ENCODE peak calls at places on chromosomes 11 and 22, in five cellular contexts. One of them, this sample, is unnamed.

GRCh38 chr11:75292943-75293342 is 52.4 kb downstream of the TPBGL start:
- DNase-seq in A549: no peak
- DNase-seq in pancreas: no peak
- DNase-seq in stimulated activated CD8-positive, alpha-beta memory T cell treated with anti-CD3 and anti-CD28 coated beads, Interleukin-4, amount 100 ng/mL, for 1 hour: no peak
- DNase-seq in nephron progenitor cell: no peak
- DNase-seq in this sample: no peak

GRCh38 chr11:62755086-62755615 is 1.2 kb upstream of the ZBTB3 start:
- DNase-seq in A549: no peak
- DNase-seq in pancreas: no peak
- DNase-seq in stimulated activated CD8-positive, alpha-beta memory T cell treated with anti-CD3 and anti-CD28 coated beads, Interleukin-4, amount 100 ng/mL, for 1 hour: no peak
- DNase-seq in nephron progenitor cell: no peak
- DNase-seq in this sample: no peak

GRCh38 chr11:75796091-75796435 is 18.9 kb upstream of the UVRAG start:
- DNase-seq in A549: no peak
- DNase-seq in pancreas: no peak
- DNase-seq in stimulated activated CD8-positive, alpha-beta memory T cell treated with anti-CD3 and anti-CD28 coated beads, Interleukin-4, amount 100 ng/mL, for 1 hour: no peak
- DNase-seq in nephron progenitor cell: no peak
- DNase-seq in this sample: no peak

GRCh38 chr11:1928038-1928890 is 8.8 kb downstream of the TNNT3 start:
- DNase-seq in A549: no peak
- DNase-seq in pancreas: peak
- DNase-seq in stimulated activated CD8-positive, alpha-beta memory T cell treated with anti-CD3 and anti-CD28 coated beads, Interleukin-4, amount 100 ng/mL, for 1 hour: no peak
- DNase-seq in nephron progenitor cell: no peak
- DNase-seq in this sample: no peak

GRCh38 chr22:20524004-20524481 is 16.6 kb downstream of the MED15 start:
- DNase-seq in A549: no peak
- DNase-seq in pancreas: no peak
- DNase-seq in stimulated activated CD8-positive, alpha-beta memory T cell treated with anti-CD3 and anti-CD28 coated beads, Interleukin-4, amount 100 ng/mL, for 1 hour: no peak
- DNase-seq in nephron progenitor cell: no peak
- DNase-seq in this sample: no peak

GRCh38 chr22:45830531-45831245 is 146.3 kb downstream of the WNT7B start:
- DNase-seq in A549: no peak
- DNase-seq in pancreas: no peak
- DNase-seq in stimulated activated CD8-positive, alpha-beta memory T cell treated with anti-CD3 and anti-CD28 coated beads, Interleukin-4, amount 100 ng/mL, for 1 hour: no peak
- DNase-seq in nephron progenitor cell: no peak
- DNase-seq in this sample: no peak

GRCh38 chr22:47094861-47095330 is 332.4 kb downstream of the TBC1D22A start:
- DNase-seq in A549: no peak
- DNase-seq in pancreas: no peak
- DNase-seq in stimulated activated CD8-positive, alpha-beta memory T cell treated with anti-CD3 and anti-CD28 coated beads, Interleukin-4, amount 100 ng/mL, for 1 hour: no peak
- DNase-seq in nephron progenitor cell: no peak
- DNase-seq in this sample: no peak

GRCh38 chr11:10931761-10932700 is 74.2 kb upstream of the ZBED5 start:
- DNase-seq in A549: no peak
- DNase-seq in pancreas: no peak
- DNase-seq in stimulated activated CD8-positive, alpha-beta memory T cell treated with anti-CD3 and anti-CD28 coated beads, Interleukin-4, amount 100 ng/mL, for 1 hour: no peak
- DNase-seq in nephron progenitor cell: peak
- DNase-seq in this sample: no peak

GRCh38 chr22:50553310-50553709 is 7.6 kb downstream of the KLHDC7B start:
- DNase-seq in A549: no peak
- DNase-seq in pancreas: no peak
- DNase-seq in stimulated activated CD8-positive, alpha-beta memory T cell treated with anti-CD3 and anti-CD28 coated beads, Interleukin-4, amount 100 ng/mL, for 1 hour: no peak
- DNase-seq in nephron progenitor cell: no peak
- DNase-seq in this sample: no peak

GRCh38 chr11:122259149-122259821 is 143.3 kb upstream of the BLID start:
- DNase-seq in A549: no peak
- DNase-seq in pancreas: no peak
- DNase-seq in stimulated activated CD8-positive, alpha-beta memory T cell treated with anti-CD3 and anti-CD28 coated beads, Interleukin-4, amount 100 ng/mL, for 1 hour: no peak
- DNase-seq in nephron progenitor cell: no peak
- DNase-seq in this sample: no peak

GRCh38 chr22:28029201-28029948 is 110.3 kb upstream of the PITPNB start:
- DNase-seq in A549: no peak
- DNase-seq in pancreas: peak
- DNase-seq in stimulated activated CD8-positive, alpha-beta memory T cell treated with anti-CD3 and anti-CD28 coated beads, Interleukin-4, amount 100 ng/mL, for 1 hour: no peak
- DNase-seq in nephron progenitor cell: peak
- DNase-seq in this sample: peak

GRCh38 chr22:44727709-44728108 is 24.7 kb upstream of the ARHGAP8 start:
- DNase-seq in A549: no peak
- DNase-seq in pancreas: no peak
- DNase-seq in stimulated activated CD8-positive, alpha-beta memory T cell treated with anti-CD3 and anti-CD28 coated beads, Interleukin-4, amount 100 ng/mL, for 1 hour: no peak
- DNase-seq in nephron progenitor cell: no peak
- DNase-seq in this sample: no peak

GRCh38 chr11:10328314-10329090 is 23.6 kb downstream of the ADM start:
- DNase-seq in A549: no peak
- DNase-seq in pancreas: no peak
- DNase-seq in stimulated activated CD8-positive, alpha-beta memory T cell treated with anti-CD3 and anti-CD28 coated beads, Interleukin-4, amount 100 ng/mL, for 1 hour: no peak
- DNase-seq in nephron progenitor cell: no peak
- DNase-seq in this sample: no peak

GRCh38 chr11:47324520-47324919 is 28.0 kb downstream of the MYBPC3 start:
- DNase-seq in A549: no peak
- DNase-seq in pancreas: no peak
- DNase-seq in stimulated activated CD8-positive, alpha-beta memory T cell treated with anti-CD3 and anti-CD28 coated beads, Interleukin-4, amount 100 ng/mL, for 1 hour: no peak
- DNase-seq in nephron progenitor cell: no peak
- DNase-seq in this sample: no peak

GRCh38 chr11:67066333-67066709 is 9.7 kb downstream of the RHOD start:
- DNase-seq in A549: no peak
- DNase-seq in pancreas: no peak
- DNase-seq in stimulated activated CD8-positive, alpha-beta memory T cell treated with anti-CD3 and anti-CD28 coated beads, Interleukin-4, amount 100 ng/mL, for 1 hour: no peak
- DNase-seq in nephron progenitor cell: no peak
- DNase-seq in this sample: no peak

GRCh38 chr11:14538926-14539554 is 18.9 kb upstream of the PSMA1 start:
- DNase-seq in A549: no peak
- DNase-seq in pancreas: no peak
- DNase-seq in stimulated activated CD8-positive, alpha-beta memory T cell treated with anti-CD3 and anti-CD28 coated beads, Interleukin-4, amount 100 ng/mL, for 1 hour: no peak
- DNase-seq in nephron progenitor cell: no peak
- DNase-seq in this sample: no peak

GRCh38 chr22:20434264-20434751 is 3.3 kb downstream of the SCARF2 start:
- DNase-seq in A549: no peak
- DNase-seq in pancreas: no peak
- DNase-seq in stimulated activated CD8-positive, alpha-beta memory T cell treated with anti-CD3 and anti-CD28 coated beads, Interleukin-4, amount 100 ng/mL, for 1 hour: no peak
- DNase-seq in nephron progenitor cell: no peak
- DNase-seq in this sample: no peak

GRCh38 chr11:90223248-90223585 is 368 bp upstream of the CHORDC1 start:
- DNase-seq in A549: no peak
- DNase-seq in pancreas: no peak
- DNase-seq in stimulated activated CD8-positive, alpha-beta memory T cell treated with anti-CD3 and anti-CD28 coated beads, Interleukin-4, amount 100 ng/mL, for 1 hour: no peak
- DNase-seq in nephron progenitor cell: no peak
- DNase-seq in this sample: no peak

GRCh38 chr22:49867303-49868250 is 13.9 kb downstream of the ZBED4 start:
- DNase-seq in A549: no peak
- DNase-seq in pancreas: no peak
- DNase-seq in stimulated activated CD8-positive, alpha-beta memory T cell treated with anti-CD3 and anti-CD28 coated beads, Interleukin-4, amount 100 ng/mL, for 1 hour: no peak
- DNase-seq in nephron progenitor cell: no peak
- DNase-seq in this sample: no peak

GRCh38 chr11:62472063-62472884 is 53.4 kb downstream of the SCGB1A1 start:
- DNase-seq in A549: peak
- DNase-seq in pancreas: no peak
- DNase-seq in stimulated activated CD8-positive, alpha-beta memory T cell treated with anti-CD3 and anti-CD28 coated beads, Interleukin-4, amount 100 ng/mL, for 1 hour: no peak
- DNase-seq in nephron progenitor cell: no peak
- DNase-seq in this sample: no peak

GRCh38 chr11:12212821-12213185 is 102.4 kb downstream of the MICAL2 start:
- DNase-seq in A549: no peak
- DNase-seq in pancreas: no peak
- DNase-seq in stimulated activated CD8-positive, alpha-beta memory T cell treated with anti-CD3 and anti-CD28 coated beads, Interleukin-4, amount 100 ng/mL, for 1 hour: no peak
- DNase-seq in nephron progenitor cell: no peak
- DNase-seq in this sample: no peak

GRCh38 chr11:64626637-64627036 is 35.6 kb downstream of the SLC22A12 start:
- DNase-seq in A549: no peak
- DNase-seq in pancreas: no peak
- DNase-seq in stimulated activated CD8-positive, alpha-beta memory T cell treated with anti-CD3 and anti-CD28 coated beads, Interleukin-4, amount 100 ng/mL, for 1 hour: no peak
- DNase-seq in nephron progenitor cell: no peak
- DNase-seq in this sample: no peak

GRCh38 chr11:6298605-6299004 is 21.7 kb downstream of the CAVIN3 start:
- DNase-seq in A549: peak
- DNase-seq in pancreas: peak
- DNase-seq in stimulated activated CD8-positive, alpha-beta memory T cell treated with anti-CD3 and anti-CD28 coated beads, Interleukin-4, amount 100 ng/mL, for 1 hour: no peak
- DNase-seq in nephron progenitor cell: peak
- DNase-seq in this sample: peak

GRCh38 chr11:34411786-34412185 is 26.9 kb upstream of the CAT start:
- DNase-seq in A549: no peak
- DNase-seq in pancreas: no peak
- DNase-seq in stimulated activated CD8-positive, alpha-beta memory T cell treated with anti-CD3 and anti-CD28 coated beads, Interleukin-4, amount 100 ng/mL, for 1 hour: no peak
- DNase-seq in nephron progenitor cell: no peak
- DNase-seq in this sample: no peak

GRCh38 chr22:19477321-19478085 is 1.5 kb downstream of the UFD1 start:
- DNase-seq in A549: no peak
- DNase-seq in pancreas: no peak
- DNase-seq in stimulated activated CD8-positive, alpha-beta memory T cell treated with anti-CD3 and anti-CD28 coated beads, Interleukin-4, amount 100 ng/mL, for 1 hour: no peak
- DNase-seq in nephron progenitor cell: no peak
- DNase-seq in this sample: no peak

GRCh38 chr11:75714211-75714610 is 3.4 kb upstream of the MOGAT2 start:
- DNase-seq in A549: no peak
- DNase-seq in pancreas: no peak
- DNase-seq in stimulated activated CD8-positive, alpha-beta memory T cell treated with anti-CD3 and anti-CD28 coated beads, Interleukin-4, amount 100 ng/mL, for 1 hour: no peak
- DNase-seq in nephron progenitor cell: no peak
- DNase-seq in this sample: no peak

GRCh38 chr11:2137202-2138071 is 1.8 kb downstream of the IGF2 start:
- DNase-seq in A549: peak
- DNase-seq in pancreas: peak
- DNase-seq in stimulated activated CD8-positive, alpha-beta memory T cell treated with anti-CD3 and anti-CD28 coated beads, Interleukin-4, amount 100 ng/mL, for 1 hour: no peak
- DNase-seq in nephron progenitor cell: peak
- DNase-seq in this sample: peak

GRCh38 chr11:43138621-43139140 is 173.1 kb upstream of the API5 start:
- DNase-seq in A549: no peak
- DNase-seq in pancreas: no peak
- DNase-seq in stimulated activated CD8-positive, alpha-beta memory T cell treated with anti-CD3 and anti-CD28 coated beads, Interleukin-4, amount 100 ng/mL, for 1 hour: no peak
- DNase-seq in nephron progenitor cell: no peak
- DNase-seq in this sample: no peak

GRCh38 chr22:50184004-50184461 is 1.7 kb upstream of the TRABD start:
- DNase-seq in A549: no peak
- DNase-seq in pancreas: peak
- DNase-seq in stimulated activated CD8-positive, alpha-beta memory T cell treated with anti-CD3 and anti-CD28 coated beads, Interleukin-4, amount 100 ng/mL, for 1 hour: no peak
- DNase-seq in nephron progenitor cell: peak
- DNase-seq in this sample: peak

GRCh38 chr22:25208743-25209505 is 9.3 kb downstream of the CRYBB3 start:
- DNase-seq in A549: no peak
- DNase-seq in pancreas: no peak
- DNase-seq in stimulated activated CD8-positive, alpha-beta memory T cell treated with anti-CD3 and anti-CD28 coated beads, Interleukin-4, amount 100 ng/mL, for 1 hour: no peak
- DNase-seq in nephron progenitor cell: no peak
- DNase-seq in this sample: no peak

GRCh38 chr11:87125257-87125656 is 87.5 kb downstream of the TMEM135 start:
- DNase-seq in A549: no peak
- DNase-seq in pancreas: no peak
- DNase-seq in stimulated activated CD8-positive, alpha-beta memory T cell treated with anti-CD3 and anti-CD28 coated beads, Interleukin-4, amount 100 ng/mL, for 1 hour: no peak
- DNase-seq in nephron progenitor cell: no peak
- DNase-seq in this sample: no peak

GRCh38 chr11:67071420-67072284 is 15.0 kb downstream of the RHOD start:
- DNase-seq in A549: peak
- DNase-seq in pancreas: peak
- DNase-seq in stimulated activated CD8-positive, alpha-beta memory T cell treated with anti-CD3 and anti-CD28 coated beads, Interleukin-4, amount 100 ng/mL, for 1 hour: peak
- DNase-seq in nephron progenitor cell: peak
- DNase-seq in this sample: peak

GRCh38 chr11:79406376-79406775 is 34.5 kb downstream of the TENM4 start:
- DNase-seq in A549: no peak
- DNase-seq in pancreas: no peak
- DNase-seq in stimulated activated CD8-positive, alpha-beta memory T cell treated with anti-CD3 and anti-CD28 coated beads, Interleukin-4, amount 100 ng/mL, for 1 hour: no peak
- DNase-seq in nephron progenitor cell: no peak
- DNase-seq in this sample: no peak

GRCh38 chr11:121071456-121072236 is 29.4 kb upstream of the TECTA start:
- DNase-seq in A549: no peak
- DNase-seq in pancreas: no peak
- DNase-seq in stimulated activated CD8-positive, alpha-beta memory T cell treated with anti-CD3 and anti-CD28 coated beads, Interleukin-4, amount 100 ng/mL, for 1 hour: no peak
- DNase-seq in nephron progenitor cell: peak
- DNase-seq in this sample: no peak

GRCh38 chr22:17366830-17367229 is 2.4 kb upstream of the CECR2 start:
- DNase-seq in A549: peak
- DNase-seq in pancreas: no peak
- DNase-seq in stimulated activated CD8-positive, alpha-beta memory T cell treated with anti-CD3 and anti-CD28 coated beads, Interleukin-4, amount 100 ng/mL, for 1 hour: no peak
- DNase-seq in nephron progenitor cell: peak
- DNase-seq in this sample: no peak